ENCODE peak calls at places on chromosome 7, in six cellular contexts. R is endodermal cell, H is aorta, A is Panc1, P is adipocyte, L is IMR-90. M is an unnamed sample. For H3K36me3, the result is how much of the 10 kb centered on the place peaks cover.

GRCh38 chr7:40604601-40605438 is 470.0 kb downstream of the SUGCT start:
- DNase-seq in A (peak), H (peak), R (peak), L (peak), P (no peak), M (peak)

GRCh38 chr7:157007470-157008066 is 2.9 kb downstream of the MNX1 start:
- DNase-seq in A (no peak), P (no peak), R (peak), H (no peak), L (no peak), M (no peak)

GRCh38 chr7:131889572-131890150 is 333.2 kb upstream of the PODXL start:
- DNase-seq in A (no peak), P (no peak), R (peak), L (no peak), H (no peak), M (no peak)

GRCh38 chr7:119900996-119901395 is 372.0 kb upstream of the KCND2 start:
- DNase-seq in R (peak), H (no peak), A (no peak), P (peak), L (no peak), M (no peak)

GRCh38 chr7:30552330-30552729 is 42.3 kb upstream of the GARS1 start:
- DNase-seq in R (no peak), L (no peak), P (no peak), H (no peak), A (no peak), M (no peak)

GRCh38 chr7:2261611-2262010 is 19.6 kb downstream of the NUDT1 start:
- DNase-seq in L (no peak), R (no peak), A (no peak), P (no peak), H (no peak), M (no peak)

GRCh38 chr7:40134428-40135423 is at the start of the genes MPLKIP and SUGCT:
- DNase-seq in P (peak), R (peak), L (peak), A (peak), H (peak), M (peak)

GRCh38 chr7:44132039-44132438 is 8.7 kb upstream of the POLD2 start:
- DNase-seq in R (no peak), A (no peak), P (peak), L (peak), H (no peak), M (no peak)

GRCh38 chr7:98907570-98907969 is 29.2 kb downstream of the TRRAP start:
- DNase-seq in A (no peak), P (no peak), L (no peak), H (no peak), R (peak), M (peak)

GRCh38 chr7:98913026-98913425 is 34.7 kb downstream of the TRRAP start:
- DNase-seq in L (no peak), A (no peak), P (no peak), R (no peak), H (no peak), M (no peak)

GRCh38 chr7:98909487-98909886 is 31.2 kb downstream of the TRRAP start:
- DNase-seq in R (no peak), H (no peak), A (no peak), P (no peak), L (no peak), M (no peak)

GRCh38 chr7:98911936-98912335 is 33.6 kb downstream of the TRRAP start:
- DNase-seq in A (no peak), H (no peak), P (no peak), L (no peak), R (no peak), M (no peak)

GRCh38 chr7:98908585-98908984 is 30.3 kb downstream of the TRRAP start:
- DNase-seq in R (no peak), H (no peak), A (no peak), L (no peak), P (no peak), M (no peak)
- H3K36me3 ChIP-seq in R (half or more), H (under half), A (under half), L (half or more), P (half or more), M (half or more)

DNA sequence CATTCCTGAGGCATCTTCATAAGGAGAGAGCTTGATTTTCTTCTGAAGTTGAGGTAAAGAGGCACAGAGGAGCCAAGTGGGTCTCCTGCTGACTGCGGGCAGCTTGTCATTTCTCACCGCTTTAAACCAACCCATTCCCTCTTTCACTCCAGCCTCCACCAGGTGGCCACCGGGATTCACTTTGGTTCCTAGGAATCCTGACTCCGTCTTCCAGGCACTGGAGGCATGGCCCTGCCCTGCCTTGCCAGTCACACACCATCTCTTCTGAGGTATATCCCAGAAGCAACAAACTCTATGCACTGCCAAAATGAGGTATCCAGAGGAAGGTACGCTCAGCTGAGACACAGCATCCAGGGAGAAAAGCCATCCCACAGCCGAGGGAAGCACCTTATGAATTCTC is 280.8 kb downstream of the TNS3 start:
- DNase-seq in P (no peak), L (no peak), R (peak), A (no peak), H (no peak), M (no peak)
- H3K36me3 ChIP-seq in P (under half), L (half or more), R (under half), A (half or more), H (under half), M (under half)

DNA sequence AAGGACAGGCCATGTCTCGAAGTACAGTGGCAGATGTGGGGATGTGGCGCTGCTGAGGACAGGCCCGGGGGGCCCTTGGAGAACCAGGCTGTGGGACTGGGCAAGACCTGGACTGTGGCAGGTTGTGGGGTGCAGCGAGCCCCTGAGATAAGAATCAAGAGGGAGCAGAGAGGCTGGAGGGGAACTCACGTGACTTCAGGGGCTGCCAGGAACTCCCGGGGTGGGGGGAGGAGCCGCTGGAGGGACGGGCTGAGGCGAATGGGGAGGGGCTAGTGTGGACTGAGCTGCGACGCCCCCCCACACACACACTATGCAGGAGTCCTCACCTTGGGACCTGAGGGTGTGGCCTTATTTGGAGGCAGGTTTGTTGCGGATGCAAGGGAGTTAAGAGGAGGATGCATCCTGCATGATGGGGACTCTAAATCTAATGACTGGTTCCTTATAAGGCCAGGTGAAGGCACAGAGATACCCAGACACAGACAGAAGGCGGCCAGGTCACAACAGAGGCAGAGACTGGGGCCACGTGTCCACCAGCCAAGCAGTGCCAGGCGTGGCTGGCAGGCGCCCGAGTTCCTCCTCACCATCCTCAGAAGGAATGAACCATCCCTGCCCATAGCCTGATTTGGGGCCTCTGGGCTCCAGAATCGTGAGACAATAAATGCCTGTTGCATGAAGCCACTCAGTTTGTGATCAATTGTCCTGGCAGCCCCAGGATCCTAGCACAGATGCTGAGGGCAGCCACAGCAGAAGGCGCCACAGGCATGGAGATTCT is 68.8 kb upstream of the TNRC18 start:
- DNase-seq in P (no peak), R (peak), A (no peak), L (no peak), H (no peak), M (peak)
- H3K36me3 ChIP-seq in P (under half), R (under half), A (under half), L (under half), H (under half), M (under half)

GRCh38 chr7:65962033-65962432 is 20.0 kb downstream of the GUSB start:
- DNase-seq in H (no peak), R (no peak), A (no peak), P (no peak), L (no peak), M (no peak)
- H3K36me3 ChIP-seq in H (under half), R (half or more), A (under half), P (half or more), L (under half), M (half or more)

GRCh38 chr7:151070573-151070960 is 10.0 kb downstream of the FASTK start:
- DNase-seq in L (no peak), P (no peak), H (no peak), A (no peak), R (no peak), M (no peak)
- H3K36me3 ChIP-seq in L (half or more), P (half or more), H (under half), A (under half), R (half or more), M (half or more)

GRCh38 chr7:73473636-73474035 is 40.1 kb downstream of the FZD9 start:
- DNase-seq in L (no peak), A (no peak), P (no peak), R (no peak), H (no peak), M (no peak)
- H3K36me3 ChIP-seq in L (under half), A (half or more), P (half or more), R (half or more), H (under half), M (half or more)

DNA sequence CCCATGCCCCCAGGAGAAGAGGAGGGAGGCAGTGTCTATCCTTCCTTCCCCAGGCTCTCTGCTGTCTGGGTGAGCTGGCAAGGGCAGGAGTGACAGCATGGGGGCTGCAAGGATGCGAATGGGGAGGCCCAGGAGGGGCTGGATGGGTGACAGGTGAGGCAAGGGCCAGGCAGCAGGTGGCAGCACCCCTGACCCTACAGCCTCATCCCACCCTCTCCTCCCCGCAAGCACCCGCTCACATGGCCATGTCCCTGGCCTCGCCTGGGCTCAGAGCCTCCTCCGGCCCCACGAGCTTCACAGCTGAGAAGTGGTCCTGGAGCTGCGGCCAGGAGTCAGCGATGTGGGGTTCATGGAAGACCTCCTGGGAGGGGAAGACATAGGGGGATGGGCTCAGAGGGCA is 5.4 kb downstream of the PLOD3 start:
- DNase-seq in L (no peak), P (no peak), R (no peak), A (no peak), H (no peak), M (no peak)
- H3K36me3 ChIP-seq in L (half or more), P (half or more), R (under half), A (under half), H (under half), M (under half)

GRCh38 chr7:42924223-42924877 is 7.6 kb downstream of the PSMA2 start:
- DNase-seq in P (no peak), A (no peak), L (no peak), H (no peak), R (no peak), M (no peak)

GRCh38 chr7:42922017-42922753 is 9.8 kb downstream of the PSMA2 start:
- DNase-seq in R (no peak), A (no peak), L (no peak), P (no peak), H (no peak), M (no peak)

GRCh38 chr7:42928754-42929153 is 3.2 kb downstream of the PSMA2 start:
- DNase-seq in H (no peak), A (no peak), P (no peak), L (no peak), R (no peak), M (no peak)

GRCh38 chr7:42926204-42926603 is 5.8 kb downstream of the PSMA2 start:
- DNase-seq in A (no peak), R (no peak), L (no peak), P (no peak), H (no peak), M (no peak)

GRCh38 chr7:42925630-42926029 is 6.3 kb downstream of the PSMA2 start:
- DNase-seq in H (no peak), L (no peak), R (no peak), A (no peak), P (no peak), M (no peak)
- H3K36me3 ChIP-seq in H (under half), L (under half), R (half or more), A (under half), P (half or more), M (half or more)

DNA sequence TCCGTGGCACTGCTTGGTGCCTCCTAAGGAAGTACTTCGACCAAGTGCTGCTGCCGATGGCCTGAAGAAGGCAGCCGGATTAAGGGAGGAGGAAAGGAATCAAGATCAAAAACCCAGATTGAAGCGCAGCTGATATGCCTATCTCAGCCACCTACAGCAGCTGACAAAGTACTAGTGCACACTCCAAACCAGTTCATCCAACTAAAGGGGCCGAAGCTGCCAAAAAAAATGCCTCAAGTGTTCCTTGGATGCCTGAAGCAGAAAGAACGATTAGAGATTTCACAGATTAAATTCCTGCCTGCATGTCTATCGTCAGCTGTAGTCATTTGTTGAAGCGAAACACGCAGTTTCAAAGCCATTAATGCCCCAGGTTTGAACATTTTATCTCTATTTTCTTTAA is 65.7 kb downstream of the TNRC18 start:
- DNase-seq in P (no peak), H (no peak), L (no peak), R (no peak), A (no peak), M (no peak)
- H3K36me3 ChIP-seq in P (half or more), H (under half), L (half or more), R (half or more), A (under half), M (under half)

DNA sequence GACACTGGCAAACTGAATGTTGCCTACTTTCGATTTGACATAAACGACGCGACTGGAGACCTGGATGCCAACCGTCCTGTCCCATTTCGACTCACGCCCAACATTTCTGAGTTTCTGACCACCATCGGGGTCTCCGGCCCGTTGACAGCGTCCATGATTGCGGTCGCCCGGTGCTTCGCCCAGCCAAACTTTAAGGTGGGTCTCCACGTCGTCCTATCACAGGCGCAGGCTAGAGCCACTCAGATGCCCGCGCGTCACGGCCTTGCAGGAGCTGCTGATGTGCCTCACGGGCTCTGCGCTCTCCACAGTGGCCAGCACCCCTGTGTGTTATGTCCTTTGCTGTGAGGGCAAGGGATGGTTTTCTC is 132.6 kb downstream of the SMURF1 start:
- DNase-seq in L (no peak), R (peak), A (no peak), H (peak), P (no peak), M (no peak)
- H3K36me3 ChIP-seq in L (half or more), R (half or more), A (under half), H (under half), P (half or more), M (half or more)